ENCODE peak calls at places on chromosomes 2 and 18, in seven cellular contexts. One of them, this sample, is unnamed.

GRCh38 chr18:57748770-57749603 is 54.1 kb downstream of the ATP8B1 start:
- DNase-seq in neuronal stem cell: no peak
- DNase-seq in IMR-90: peak; percentile 69
- DNase-seq in H9: no peak
- DNase-seq in H1: no peak
- DNase-seq in mesenchymal stem cell: peak; percentile 54
- DNase-seq in trophoblast cell: peak; percentile 32
- DNase-seq in this sample: peak; percentile 51

GRCh38 chr2:145108385-145108784 is 588.5 kb upstream of the ZEB2 start:
- DNase-seq in neuronal stem cell: no peak
- DNase-seq in IMR-90: peak; percentile 35
- DNase-seq in H9: no peak
- DNase-seq in H1: no peak
- DNase-seq in mesenchymal stem cell: no peak
- DNase-seq in trophoblast cell: peak; percentile 22
- DNase-seq in this sample: no peak

GRCh38 chr2:70711191-70711590 is 56.8 kb downstream of the ADD2 start:
- DNase-seq in neuronal stem cell: no peak
- DNase-seq in IMR-90: no peak
- DNase-seq in H9: no peak
- DNase-seq in H1: no peak
- DNase-seq in mesenchymal stem cell: no peak
- DNase-seq in trophoblast cell: no peak
- DNase-seq in this sample: peak; percentile 43

GRCh38 chr18:13889661-13890060 is 25.7 kb downstream of the MC2R start:
- DNase-seq in neuronal stem cell: no peak
- DNase-seq in IMR-90: no peak
- DNase-seq in H9: no peak
- DNase-seq in H1: no peak
- DNase-seq in mesenchymal stem cell: no peak
- DNase-seq in trophoblast cell: no peak
- DNase-seq in this sample: no peak

GRCh38 chr18:4351005-4351404 is 104.1 kb downstream of the DLGAP1 start:
- DNase-seq in neuronal stem cell: no peak
- DNase-seq in IMR-90: no peak
- DNase-seq in H9: no peak
- DNase-seq in H1: no peak
- DNase-seq in mesenchymal stem cell: no peak
- DNase-seq in trophoblast cell: no peak
- DNase-seq in this sample: no peak

GRCh38 chr2:152718909-152719645 is 657 bp downstream of the ARL6IP6 start:
- DNase-seq in neuronal stem cell: peak; percentile 56
- DNase-seq in IMR-90: no peak
- DNase-seq in H9: peak; percentile 64
- DNase-seq in H1: no peak
- DNase-seq in mesenchymal stem cell: peak; percentile 53
- DNase-seq in trophoblast cell: peak; percentile 80
- DNase-seq in this sample: peak; percentile 90

GRCh38 chr2:190948671-190949070 is 65.3 kb downstream of the STAT1 start:
- DNase-seq in neuronal stem cell: no peak
- DNase-seq in IMR-90: peak; percentile 49
- DNase-seq in H9: no peak
- DNase-seq in H1: no peak
- DNase-seq in mesenchymal stem cell: peak; percentile 32
- DNase-seq in trophoblast cell: peak; percentile 50
- DNase-seq in this sample: peak; percentile 27

GRCh38 chr2:216490061-216490460 is 8.6 kb upstream of the RPL37A start:
- DNase-seq in neuronal stem cell: no peak
- DNase-seq in IMR-90: peak; percentile 80
- DNase-seq in H9: no peak
- DNase-seq in H1: no peak
- DNase-seq in mesenchymal stem cell: peak; percentile 55
- DNase-seq in trophoblast cell: peak; percentile 44
- DNase-seq in this sample: no peak

GRCh38 chr2:152920846-152921245 is 202.4 kb downstream of the ARL6IP6 start:
- DNase-seq in neuronal stem cell: no peak
- DNase-seq in IMR-90: no peak
- DNase-seq in H9: no peak
- DNase-seq in H1: no peak
- DNase-seq in mesenchymal stem cell: no peak
- DNase-seq in trophoblast cell: no peak
- DNase-seq in this sample: no peak

GRCh38 chr2:99857867-99858444 is 284.4 kb downstream of the AFF3 start:
- DNase-seq in neuronal stem cell: no peak
- DNase-seq in IMR-90: no peak
- DNase-seq in H9: no peak
- DNase-seq in H1: no peak
- DNase-seq in mesenchymal stem cell: no peak
- DNase-seq in trophoblast cell: no peak
- DNase-seq in this sample: no peak

GRCh38 chr2:36369163-36369562 is 13.6 kb downstream of the CRIM1 start:
- DNase-seq in neuronal stem cell: no peak
- DNase-seq in IMR-90: no peak
- DNase-seq in H9: no peak
- DNase-seq in H1: no peak
- DNase-seq in mesenchymal stem cell: no peak
- DNase-seq in trophoblast cell: no peak
- DNase-seq in this sample: no peak

GRCh38 chr2:88549616-88550292 is 77.5 kb downstream of the EIF2AK3 start:
- DNase-seq in neuronal stem cell: peak; percentile 59
- DNase-seq in IMR-90: no peak
- DNase-seq in H9: peak; percentile 72
- DNase-seq in H1: peak; percentile 75
- DNase-seq in mesenchymal stem cell: no peak
- DNase-seq in trophoblast cell: peak; percentile 69
- DNase-seq in this sample: peak; percentile 94

GRCh38 chr2:240518981-240519380 is 38.8 kb downstream of the ANKMY1 start:
- DNase-seq in neuronal stem cell: no peak
- DNase-seq in IMR-90: no peak
- DNase-seq in H9: no peak
- DNase-seq in H1: no peak
- DNase-seq in mesenchymal stem cell: no peak
- DNase-seq in trophoblast cell: no peak
- DNase-seq in this sample: no peak

GRCh38 chr2:112474844-112475486 is 7.0 kb upstream of the TTL start:
- DNase-seq in neuronal stem cell: no peak
- DNase-seq in IMR-90: peak; percentile 62
- DNase-seq in H9: no peak
- DNase-seq in H1: no peak
- DNase-seq in mesenchymal stem cell: no peak
- DNase-seq in trophoblast cell: no peak
- DNase-seq in this sample: no peak

GRCh38 chr2:141728142-141728541 is 402.7 kb downstream of the LRP1B start:
- DNase-seq in neuronal stem cell: no peak
- DNase-seq in IMR-90: no peak
- DNase-seq in H9: no peak
- DNase-seq in H1: no peak
- DNase-seq in mesenchymal stem cell: no peak
- DNase-seq in trophoblast cell: no peak
- DNase-seq in this sample: peak; percentile 13

GRCh38 chr2:179376881-179377280 is 112.2 kb upstream of the SESTD1 start:
- DNase-seq in neuronal stem cell: no peak
- DNase-seq in IMR-90: peak; percentile 58
- DNase-seq in H9: no peak
- DNase-seq in H1: no peak
- DNase-seq in mesenchymal stem cell: peak; percentile 82
- DNase-seq in trophoblast cell: no peak
- DNase-seq in this sample: no peak

GRCh38 chr2:95074663-95075439 is 46.8 kb downstream of the MRPS5 start:
- DNase-seq in neuronal stem cell: no peak
- DNase-seq in IMR-90: no peak
- DNase-seq in H9: no peak
- DNase-seq in H1: no peak
- DNase-seq in mesenchymal stem cell: no peak
- DNase-seq in trophoblast cell: no peak
- DNase-seq in this sample: no peak

GRCh38 chr18:47050468-47050867 is 15.0 kb upstream of the ELOA2 start:
- DNase-seq in neuronal stem cell: peak; percentile 32
- DNase-seq in IMR-90: peak; percentile 60
- DNase-seq in H9: no peak
- DNase-seq in H1: no peak
- DNase-seq in mesenchymal stem cell: peak; percentile 63
- DNase-seq in trophoblast cell: peak; percentile 70
- DNase-seq in this sample: peak; percentile 51

GRCh38 chr2:232877940-232878511 is 8.0 kb downstream of the SNORC start:
- DNase-seq in neuronal stem cell: no peak
- DNase-seq in IMR-90: no peak
- DNase-seq in H9: no peak
- DNase-seq in H1: no peak
- DNase-seq in mesenchymal stem cell: no peak
- DNase-seq in trophoblast cell: no peak
- DNase-seq in this sample: no peak

GRCh38 chr2:132670104-132670960 is at the start of gene LYPD1:
- DNase-seq in neuronal stem cell: peak; percentile 20
- DNase-seq in IMR-90: no peak
- DNase-seq in H9: peak; percentile 66
- DNase-seq in H1: peak; percentile 66
- DNase-seq in mesenchymal stem cell: peak; percentile 22
- DNase-seq in trophoblast cell: no peak
- DNase-seq in this sample: peak; percentile 76

GRCh38 chr2:197782121-197782520 is 3.0 kb downstream of the BOLL start:
- DNase-seq in neuronal stem cell: no peak
- DNase-seq in IMR-90: no peak
- DNase-seq in H9: no peak
- DNase-seq in H1: no peak
- DNase-seq in mesenchymal stem cell: no peak
- DNase-seq in trophoblast cell: no peak
- DNase-seq in this sample: no peak

GRCh38 chr2:219689676-219690628 is 62.5 kb downstream of the SLC4A3 start:
- DNase-seq in neuronal stem cell: peak; percentile 45
- DNase-seq in IMR-90: peak; percentile 74
- DNase-seq in H9: peak; percentile 65
- DNase-seq in H1: peak; percentile 66
- DNase-seq in mesenchymal stem cell: peak; percentile 65
- DNase-seq in trophoblast cell: peak; percentile 80
- DNase-seq in this sample: peak; percentile 60

GRCh38 chr2:181546086-181546485 is 88.9 kb downstream of the ITGA4 start:
- DNase-seq in neuronal stem cell: no peak
- DNase-seq in IMR-90: peak; percentile 8
- DNase-seq in H9: no peak
- DNase-seq in H1: no peak
- DNase-seq in mesenchymal stem cell: peak; percentile 12
- DNase-seq in trophoblast cell: no peak
- DNase-seq in this sample: no peak

GRCh38 chr2:124165698-124166097 is 140.6 kb downstream of the CNTNAP5 start:
- DNase-seq in neuronal stem cell: no peak
- DNase-seq in IMR-90: no peak
- DNase-seq in H9: no peak
- DNase-seq in H1: no peak
- DNase-seq in mesenchymal stem cell: no peak
- DNase-seq in trophoblast cell: no peak
- DNase-seq in this sample: no peak

GRCh38 chr2:66569321-66569851 is 134.5 kb downstream of the MEIS1 start:
- DNase-seq in neuronal stem cell: no peak
- DNase-seq in IMR-90: peak; percentile 85
- DNase-seq in H9: no peak
- DNase-seq in H1: no peak
- DNase-seq in mesenchymal stem cell: peak; percentile 97
- DNase-seq in trophoblast cell: no peak
- DNase-seq in this sample: peak; percentile 56

GRCh38 chr2:12265646-12266045 is 451.1 kb upstream of the TRIB2 start:
- DNase-seq in neuronal stem cell: no peak
- DNase-seq in IMR-90: peak; percentile 18
- DNase-seq in H9: no peak
- DNase-seq in H1: no peak
- DNase-seq in mesenchymal stem cell: peak; percentile 8
- DNase-seq in trophoblast cell: no peak
- DNase-seq in this sample: no peak

GRCh38 chr2:196287977-196288538 is 116.7 kb upstream of the STK17B start:
- DNase-seq in neuronal stem cell: no peak
- DNase-seq in IMR-90: no peak
- DNase-seq in H9: no peak
- DNase-seq in H1: no peak
- DNase-seq in mesenchymal stem cell: no peak
- DNase-seq in trophoblast cell: no peak
- DNase-seq in this sample: no peak
- H2BK120ac ChIP-seq in neuronal stem cell: no peak overlapping the region
- H2BK120ac ChIP-seq in IMR-90: no peak overlapping the region
- H2BK120ac ChIP-seq in H9: no peak overlapping the region
- H2BK120ac ChIP-seq in H1: no peak overlapping the region
- H2BK120ac ChIP-seq in mesenchymal stem cell: no peak overlapping the region
- H2BK120ac ChIP-seq in trophoblast cell: no peak overlapping the region
- H2BK120ac ChIP-seq in this sample: no peak overlapping the region

GRCh38 chr2:21812766-21813165 is 689.0 kb downstream of the TDRD15 start:
- DNase-seq in neuronal stem cell: no peak
- DNase-seq in IMR-90: peak; percentile 23
- DNase-seq in H9: no peak
- DNase-seq in H1: no peak
- DNase-seq in mesenchymal stem cell: no peak
- DNase-seq in trophoblast cell: no peak
- DNase-seq in this sample: peak; percentile 28
- H3K4ac ChIP-seq in neuronal stem cell: no peak overlapping the region
- H3K4ac ChIP-seq in IMR-90: no peak overlapping the region
- H3K4ac ChIP-seq in H9: no peak overlapping the region
- H3K4ac ChIP-seq in H1: no peak overlapping the region
- H3K4ac ChIP-seq in mesenchymal stem cell: no peak overlapping the region
- H3K4ac ChIP-seq in trophoblast cell: no peak overlapping the region
- H3K4ac ChIP-seq in this sample: no peak overlapping the region

DNA sequence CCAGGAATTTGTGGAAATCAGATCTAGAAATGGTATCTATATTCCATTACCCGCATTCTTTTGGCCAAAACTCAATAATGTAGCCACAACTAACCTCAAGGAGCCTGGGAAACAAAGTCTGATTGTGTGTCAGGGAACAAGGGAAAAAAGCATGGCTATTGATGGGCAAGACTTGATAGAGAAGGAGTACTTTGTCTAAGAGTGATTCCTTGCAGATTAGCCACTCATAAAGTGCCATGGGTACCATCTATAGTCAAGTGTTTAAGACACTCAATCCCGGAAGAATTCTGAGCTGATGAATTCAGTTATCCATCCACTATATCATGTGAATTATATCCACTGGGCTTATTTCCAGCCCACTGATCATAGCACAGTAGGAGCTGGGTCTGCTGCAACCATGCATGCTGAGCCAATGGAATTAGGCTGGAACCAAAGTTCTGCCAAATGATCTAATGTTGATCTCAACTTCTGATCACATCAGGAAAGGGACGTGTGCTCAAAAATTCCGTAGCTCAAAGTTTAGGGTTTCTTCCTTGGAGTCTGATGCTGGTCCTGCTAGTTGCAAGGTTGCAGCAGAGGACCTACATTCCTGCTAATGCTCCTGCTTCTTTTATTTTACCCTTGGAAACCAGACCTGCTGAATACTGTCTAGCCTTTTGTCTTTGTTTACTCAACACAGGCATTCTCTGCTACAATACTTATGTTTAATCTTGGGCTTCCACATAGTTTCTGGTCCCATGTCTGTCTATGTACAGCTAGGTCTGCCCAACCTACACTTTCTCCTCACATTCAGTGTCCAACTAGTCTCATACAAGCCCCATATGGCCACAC is 629.7 kb downstream of the IRS1 start:
- DNase-seq in neuronal stem cell: no peak
- DNase-seq in IMR-90: no peak
- DNase-seq in H9: no peak
- DNase-seq in H1: no peak
- DNase-seq in mesenchymal stem cell: no peak
- DNase-seq in trophoblast cell: no peak
- DNase-seq in this sample: no peak
- H2BK120ac ChIP-seq in neuronal stem cell: no peak overlapping the region
- H2BK120ac ChIP-seq in IMR-90: no peak overlapping the region
- H2BK120ac ChIP-seq in H9: no peak overlapping the region
- H2BK120ac ChIP-seq in H1: no peak overlapping the region
- H2BK120ac ChIP-seq in mesenchymal stem cell: no peak overlapping the region
- H2BK120ac ChIP-seq in trophoblast cell: peak overlapping the region; percentile 17
- H2BK120ac ChIP-seq in this sample: no peak overlapping the region

GRCh38 chr2:63514237-63514716 is 74.0 kb downstream of the WDPCP start:
- DNase-seq in neuronal stem cell: no peak
- DNase-seq in IMR-90: no peak
- DNase-seq in H9: no peak
- DNase-seq in H1: no peak
- DNase-seq in mesenchymal stem cell: no peak
- DNase-seq in trophoblast cell: no peak
- DNase-seq in this sample: no peak
- H3K4ac ChIP-seq in neuronal stem cell: no peak overlapping the region
- H3K4ac ChIP-seq in IMR-90: no peak overlapping the region
- H3K4ac ChIP-seq in H9: no peak overlapping the region
- H3K4ac ChIP-seq in H1: no peak overlapping the region
- H3K4ac ChIP-seq in mesenchymal stem cell: no peak overlapping the region
- H3K4ac ChIP-seq in trophoblast cell: no peak overlapping the region
- H3K4ac ChIP-seq in this sample: no peak overlapping the region